ENCODE peak calls at places on chromosomes 4 and X, in five cellular contexts. V is stimulated activated CD4-positive, alpha-beta T cell treated with anti-CD3 and anti-CD28 coated beads, Interleukin-1b, Interleukin-23, amount 100 ng/mL, for 48 hours; G is adrenal gland; F is NCI-H1417; U is activated T-cell treated with anti-CD3 and anti-CD28 coated beads, Interleukin-2, amount 50 U/mL, for 72 hours. E is an unnamed sample.

GRCh38 chr4:10622728-10623127 is 61.8 kb downstream of the CLNK start:
- DNase-seq in V (no peak), G (no peak), F (no peak), U (peak), E (no peak)

GRCh38 chrX:50648151-50648550 is 165.8 kb downstream of the SHROOM4 start:
- DNase-seq in V (no peak), G (no peak), F (no peak), U (no peak), E (no peak)

GRCh38 chr4:155085843-155086530 is 122.4 kb upstream of the NPY2R start:
- DNase-seq in V (no peak), G (no peak), F (no peak), U (no peak), E (no peak)

GRCh38 chrX:71994601-71995000 is 84.0 kb downstream of the NHSL2 start:
- DNase-seq in V (no peak), G (no peak), F (no peak), U (no peak), E (no peak)

GRCh38 chr4:119537586-119537985 is 91.0 kb downstream of the PDE5A start:
- DNase-seq in V (no peak), G (no peak), F (no peak), U (no peak), E (no peak)

GRCh38 chrX:39492495-39493162 is 605.1 kb downstream of the BCOR start:
- DNase-seq in V (no peak), G (no peak), F (no peak), U (no peak), E (no peak)

GRCh38 chr4:140947507-140947906 is 185.8 kb downstream of the RNF150 start:
- DNase-seq in V (no peak), G (peak), F (no peak), U (no peak), E (no peak)

GRCh38 chrX:115958687-115959359 is 211.7 kb upstream of the AGTR2 start:
- DNase-seq in V (no peak), G (no peak), F (peak), U (no peak), E (no peak)

GRCh38 chr4:108592674-108592986 is 27.7 kb upstream of the RPL34 start:
- DNase-seq in V (no peak), G (no peak), F (peak), U (no peak), E (no peak)

GRCh38 chr4:22897520-22898108 is 204.9 kb downstream of the GBA3 start:
- DNase-seq in V (peak), G (peak), F (peak), U (peak), E (peak)

GRCh38 chr4:20219526-20219925 is 32.2 kb upstream of the SLIT2 start:
- DNase-seq in V (no peak), G (no peak), F (no peak), U (no peak), E (no peak)

GRCh38 chrX:32778965-32779364 is 432.4 kb downstream of the DMD start:
- DNase-seq in V (no peak), G (no peak), F (no peak), U (no peak), E (no peak)

GRCh38 chr4:17492058-17492741 is 19.7 kb downstream of the QDPR start:
- DNase-seq in V (no peak), G (peak), F (no peak), U (no peak), E (no peak)

GRCh38 chr4:73133784-73134183 is 64.3 kb upstream of the COX18 start:
- DNase-seq in V (no peak), G (no peak), F (no peak), U (no peak), E (no peak)

GRCh38 chr4:158259955-158260575 is 49.8 kb downstream of the TMEM144 start:
- DNase-seq in V (no peak), G (no peak), F (peak), U (no peak), E (no peak)

GRCh38 chrX:42149786-42150185 is 226.4 kb upstream of the CASK start:
- DNase-seq in V (no peak), G (no peak), F (no peak), U (no peak), E (no peak)

GRCh38 chr4:129231907-129232626 is 136.1 kb downstream of the C4orf33 start:
- DNase-seq in V (no peak), G (no peak), F (peak), U (no peak), E (no peak)

GRCh38 chrX:115912372-115912897 is 258.1 kb upstream of the AGTR2 start:
- DNase-seq in V (no peak), G (no peak), F (no peak), U (no peak), E (no peak)

GRCh38 chrX:44708470-44708869 is 135.4 kb upstream of the DUSP21 start:
- DNase-seq in V (no peak), G (no peak), F (no peak), U (no peak), E (no peak)

GRCh38 chrX:139864613-139865012 is 68.2 kb downstream of the ATP11C start:
- DNase-seq in V (no peak), G (no peak), F (no peak), U (no peak), E (no peak)

GRCh38 chr4:72538006-72538405 is 31.0 kb downstream of the ADAMTS3 start:
- DNase-seq in V (no peak), G (no peak), F (no peak), U (no peak), E (no peak)

GRCh38 chrX:106168107-106168506 is at the start of gene PWWP3B:
- DNase-seq in V (no peak), G (no peak), F (no peak), U (no peak), E (no peak)